ENCODE peak calls at places on chromosomes 7 and 10, in ten cellular contexts. Q is T-cell; U is GM13977; N is kidney tubule cell; Z is endothelial cell; J is stimulated activated CD4-positive, alpha-beta T cell treated with anti-CD3 and anti-CD28 coated beads, TNF-alpha, amount 100 ng/mL, for 48 hours; X is fibroblast of lung; L is activated CD8-positive, alpha-beta memory T cell treated with anti-CD3 and anti-CD28 coated beads, Interleukin-2, amount 50 U/mL, for 48 hours; M is activated naive CD4-positive, alpha-beta T cell treated with anti-CD3 and anti-CD28 coated beads, Interleukin-2, amount 10 ng/mL, durations not matched to agents 7 days and 5 days; B is T-helper 2 cell. D is an unnamed sample.
A peak's percentile ranks its signal among the peaks of the same experiment; 100 is the strongest.

GRCh38 chr7:155231241-155231800 is 66.4 kb upstream of the INSIG1 start:
- DNase-seq in Q (no peak), U (no peak), N (no peak), Z (no peak), J (no peak), X (no peak), L (no peak), M (no peak), B (no peak), D (no peak)

GRCh38 chr7:28629216-28629848 is 217.0 kb downstream of the CREB5 start:
- DNase-seq in Q (no peak), U (no peak), N (peak; percentile 69), Z (no peak), J (no peak), X (peak; percentile 63), L (no peak), M (no peak), B (no peak), D (no peak)

GRCh38 chr7:150898475-150899011 is 46.2 kb downstream of the AOC1 start:
- DNase-seq in Q (peak; percentile 74), U (peak; percentile 80), N (peak; percentile 76), Z (peak; percentile 82), J (peak; percentile 59), X (peak; percentile 61), L (peak; percentile 95), M (peak; percentile 82), B (peak; percentile 67), D (peak; percentile 84)

GRCh38 chr7:920351-921070 is 34.0 kb downstream of the ADAP1 start:
- DNase-seq in Q (no peak), U (no peak), N (no peak), Z (no peak), J (no peak), X (no peak), L (peak; percentile 69), M (peak; percentile 26), B (no peak), D (no peak)

GRCh38 chr7:7002416-7003062 is 176.5 kb upstream of the CCZ1B start:
- DNase-seq in Q (no peak), U (no peak), N (no peak), Z (no peak), J (no peak), X (no peak), L (no peak), M (no peak), B (no peak), D (no peak)

GRCh38 chr10:89980166-89980565 is 278.8 kb downstream of the KIF20B start:
- DNase-seq in Q (no peak), U (no peak), N (no peak), Z (no peak), J (no peak), X (no peak), L (no peak), M (no peak), B (no peak), D (no peak)

GRCh38 chr7:151895695-151896485 is 19.0 kb upstream of the PRKAG2 start:
- DNase-seq in Q (no peak), U (no peak), N (no peak), Z (no peak), J (no peak), X (no peak), L (no peak), M (no peak), B (no peak), D (no peak)

GRCh38 chr10:73591578-73591902 is 398 bp upstream of the USP54 start:
- DNase-seq in Q (no peak), U (no peak), N (no peak), Z (peak; percentile 28), J (no peak), X (no peak), L (no peak), M (no peak), B (no peak), D (no peak)

GRCh38 chr10:9069136-9069535 is 1014.6 kb downstream of the GATA3 start:
- DNase-seq in Q (no peak), U (no peak), N (peak; percentile 47), Z (no peak), J (no peak), X (no peak), L (no peak), M (no peak), B (no peak), D (no peak)

GRCh38 chr7:44431091-44431608 is 59.3 kb downstream of the NUDCD3 start:
- DNase-seq in Q (peak; percentile 20), U (peak; percentile 65), N (peak; percentile 41), Z (peak; percentile 19), J (no peak), X (no peak), L (no peak), M (peak; percentile 50), B (no peak), D (peak; percentile 80)

GRCh38 chr7:130899638-130900401 is 165.8 kb upstream of the KLF14 start:
- DNase-seq in Q (no peak), U (no peak), N (peak; percentile 63), Z (no peak), J (no peak), X (no peak), L (peak; percentile 61), M (no peak), B (no peak), D (no peak)

GRCh38 chr10:43820663-43821062 is 172.0 kb upstream of the ZNF32 start:
- DNase-seq in Q (no peak), U (no peak), N (no peak), Z (no peak), J (no peak), X (no peak), L (no peak), M (no peak), B (no peak), D (no peak)

GRCh38 chr7:5423844-5424688 is 432 bp upstream of the TNRC18 start:
- DNase-seq in Q (peak; percentile 24), U (peak; percentile 86), N (peak; percentile 99), Z (peak; percentile 94), J (no peak), X (peak; percentile 100), L (peak; percentile 77), M (peak; percentile 66), B (no peak), D (peak; percentile 78)

GRCh38 chr10:86922553-86922961 is 34.9 kb downstream of the MMRN2 start:
- DNase-seq in Q (no peak), U (no peak), N (no peak), Z (no peak), J (no peak), X (no peak), L (no peak), M (no peak), B (no peak), D (no peak)

GRCh38 chr7:28211006-28211405 is 30.4 kb upstream of the JAZF1 start:
- DNase-seq in Q (no peak), U (no peak), N (no peak), Z (no peak), J (no peak), X (no peak), L (no peak), M (no peak), B (peak; percentile 1), D (no peak)

GRCh38 chr10:14656052-14656451 is 118.6 kb downstream of the FAM107B start:
- DNase-seq in Q (no peak), U (no peak), N (no peak), Z (no peak), J (no peak), X (no peak), L (no peak), M (no peak), B (no peak), D (no peak)

GRCh38 chr10:98467506-98468318 is 21.0 kb upstream of the HPS1 start:
- DNase-seq in Q (peak; percentile 52), U (peak; percentile 90), N (peak; percentile 89), Z (peak; percentile 43), J (peak; percentile 43), X (peak; percentile 89), L (peak; percentile 76), M (peak; percentile 73), B (peak; percentile 26), D (peak; percentile 87)

GRCh38 chr10:75532253-75532924 is 101.0 kb downstream of the LRMDA start:
- DNase-seq in Q (no peak), U (no peak), N (peak; percentile 91), Z (no peak), J (no peak), X (peak; percentile 49), L (no peak), M (no peak), B (no peak), D (no peak)

GRCh38 chr10:132469197-132469942 is 68.2 kb upstream of the INPP5A start:
- DNase-seq in Q (no peak), U (no peak), N (no peak), Z (no peak), J (no peak), X (no peak), L (no peak), M (peak; percentile 7), B (no peak), D (no peak)

GRCh38 chr7:121373177-121373576 is 22.9 kb downstream of the FAM3C start:
- DNase-seq in Q (no peak), U (no peak), N (no peak), Z (no peak), J (no peak), X (no peak), L (no peak), M (no peak), B (no peak), D (no peak)

GRCh38 chr10:114520453-114520852 is 116.2 kb upstream of the AFAP1L2 start:
- DNase-seq in Q (no peak), U (no peak), N (peak; percentile 90), Z (no peak), J (no peak), X (peak; percentile 95), L (no peak), M (no peak), B (no peak), D (no peak)

GRCh38 chr7:68014031-68014774 is 1017.6 kb downstream of the TYW1 start:
- DNase-seq in Q (no peak), U (no peak), N (no peak), Z (no peak), J (no peak), X (no peak), L (no peak), M (no peak), B (no peak), D (no peak)

GRCh38 chr10:126009590-126009989 is 113.2 kb downstream of the FANK1 start:
- DNase-seq in Q (no peak), U (no peak), N (no peak), Z (no peak), J (no peak), X (no peak), L (no peak), M (no peak), B (no peak), D (no peak)

GRCh38 chr10:99926925-99927718 is 82.6 kb downstream of the DNMBP start:
- DNase-seq in Q (no peak), U (no peak), N (peak; percentile 83), Z (peak; percentile 12), J (no peak), X (peak; percentile 52), L (no peak), M (no peak), B (no peak), D (no peak)

GRCh38 chr10:21184216-21184615 is 287.1 kb upstream of the NEBL start:
- DNase-seq in Q (no peak), U (no peak), N (peak; percentile 53), Z (no peak), J (no peak), X (peak; percentile 48), L (no peak), M (no peak), B (no peak), D (no peak)

GRCh38 chr10:87862644-87863101 is 660 bp downstream of the KLLN start:
- DNase-seq in Q (peak; percentile 69), U (peak; percentile 66), N (no peak), Z (no peak), J (no peak), X (no peak), L (no peak), M (peak; percentile 82), B (no peak), D (peak; percentile 59)

GRCh38 chr10:21687197-21687993 is 153.4 kb downstream of the MLLT10 start:
- DNase-seq in Q (no peak), U (no peak), N (no peak), Z (no peak), J (no peak), X (peak; percentile 79), L (no peak), M (no peak), B (no peak), D (no peak)

GRCh38 chr10:122073508-122073907 is 84.5 kb downstream of the TACC2 start:
- DNase-seq in Q (no peak), U (no peak), N (no peak), Z (no peak), J (no peak), X (no peak), L (no peak), M (no peak), B (no peak), D (no peak)